ENCODE peak calls at places on chromosome 20, in six cellular contexts. C is Karpas-422, N is brain microvascular endothelial cell, F is adrenal gland, P is heart left ventricle, R is AG04450. K is an unnamed sample.

GRCh38 chr20:6081236-6081635 is 27.4 kb upstream of the LRRN4 start:
- DNase-seq in C (no peak), N (no peak), F (peak), P (no peak), R (no peak), K (peak)

GRCh38 chr20:31594558-31595379 is 10.3 kb upstream of the ID1 start:
- DNase-seq in C (no peak), N (no peak), F (no peak), P (peak), R (no peak), K (no peak)

GRCh38 chr20:53081916-53082863 is 110.0 kb downstream of the TSHZ2 start:
- DNase-seq in C (no peak), N (no peak), F (peak), P (no peak), R (no peak), K (no peak)

GRCh38 chr20:6579417-6579816 is 188.1 kb upstream of the BMP2 start:
- DNase-seq in C (no peak), N (no peak), F (no peak), P (no peak), R (no peak), K (no peak)

GRCh38 chr20:24736844-24737211 is 212.2 kb upstream of the CST7 start:
- DNase-seq in C (no peak), N (no peak), F (no peak), P (no peak), R (no peak), K (no peak)

GRCh38 chr20:33423141-33423834 is 20.3 kb downstream of the SNTA1 start:
- DNase-seq in C (no peak), N (peak), F (peak), P (peak), R (no peak), K (peak)

GRCh38 chr20:18031050-18031449 is 26.7 kb downstream of the OVOL2 start:
- DNase-seq in C (no peak), N (no peak), F (no peak), P (no peak), R (no peak), K (no peak)

GRCh38 chr20:32560989-32561830 is 23.9 kb downstream of the NOL4L start:
- DNase-seq in C (no peak), N (no peak), F (no peak), P (no peak), R (no peak), K (peak)

GRCh38 chr20:48841861-48842529 is 14.2 kb upstream of the PREX1 start:
- DNase-seq in C (no peak), N (peak), F (no peak), P (no peak), R (peak), K (peak)

GRCh38 chr20:8076505-8077498 is 55.3 kb upstream of the PLCB1 start:
- DNase-seq in C (no peak), N (no peak), F (no peak), P (no peak), R (no peak), K (peak)

GRCh38 chr20:24694157-24694726 is 224.8 kb downstream of the SYNDIG1 start:
- DNase-seq in C (no peak), N (no peak), F (no peak), P (no peak), R (no peak), K (no peak)

GRCh38 chr20:52937701-52938100 is 34.5 kb upstream of the TSHZ2 start:
- DNase-seq in C (no peak), N (no peak), F (no peak), P (no peak), R (no peak), K (no peak)

GRCh38 chr20:10671221-10671849 is 2.5 kb downstream of the JAG1 start:
- DNase-seq in C (peak), N (peak), F (peak), P (peak), R (peak), K (peak)

GRCh38 chr20:1509237-1509636 is 18.0 kb upstream of the SIRPB2 start:
- DNase-seq in C (peak), N (peak), F (no peak), P (no peak), R (no peak), K (peak)

GRCh38 chr20:37524221-37524700 is 3.2 kb downstream of the NNAT start:
- DNase-seq in C (no peak), N (no peak), F (peak), P (no peak), R (no peak), K (no peak)
- H3K4me3 ChIP-seq in C (no peak), N (no peak), F (no peak), P (no peak), R (no peak), K (no peak)

DNA sequence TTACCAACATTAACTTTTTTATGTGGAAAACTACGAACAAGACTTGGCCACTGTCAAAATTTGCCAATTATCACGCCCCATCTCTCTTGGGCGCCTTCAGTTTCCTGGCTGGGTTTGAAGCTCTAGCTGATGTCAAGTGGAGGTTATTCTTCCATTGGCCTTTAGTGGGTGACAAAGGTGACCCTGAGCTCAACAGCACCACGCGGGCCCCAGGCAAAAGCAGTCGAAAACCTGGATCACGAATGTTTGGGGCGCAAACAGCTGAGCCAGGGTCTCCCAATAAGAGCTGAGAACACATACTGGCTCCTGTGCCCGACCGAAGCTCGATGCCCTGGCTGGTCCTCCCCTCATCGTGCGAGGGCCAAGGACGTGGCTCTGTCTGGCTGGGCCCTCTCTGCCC is 26.8 kb downstream of the SLC17A9 start:
- DNase-seq in C (peak), N (no peak), F (no peak), P (no peak), R (no peak), K (no peak)
- H3K4me3 ChIP-seq in C (no peak), N (no peak), F (no peak), P (no peak), R (no peak), K (no peak)

GRCh38 chr20:63471719-63472158 is 716 bp downstream of the KCNQ2 start:
- DNase-seq in C (no peak), N (no peak), F (no peak), P (no peak), R (no peak), K (no peak)
- H3K4me3 ChIP-seq in C (no peak), N (no peak), F (no peak), P (peak), R (no peak), K (no peak)

GRCh38 chr20:3613821-3614440 is 49.3 kb downstream of the GFRA4 start:
- DNase-seq in C (no peak), N (peak), F (no peak), P (no peak), R (no peak), K (no peak)

GRCh38 chr20:3616250-3616649 is 46.9 kb downstream of the GFRA4 start:
- DNase-seq in C (no peak), N (no peak), F (no peak), P (no peak), R (peak), K (peak)

GRCh38 chr20:3614509-3614908 is 48.7 kb downstream of the GFRA4 start:
- DNase-seq in C (peak), N (no peak), F (no peak), P (no peak), R (no peak), K (no peak)

DNA sequence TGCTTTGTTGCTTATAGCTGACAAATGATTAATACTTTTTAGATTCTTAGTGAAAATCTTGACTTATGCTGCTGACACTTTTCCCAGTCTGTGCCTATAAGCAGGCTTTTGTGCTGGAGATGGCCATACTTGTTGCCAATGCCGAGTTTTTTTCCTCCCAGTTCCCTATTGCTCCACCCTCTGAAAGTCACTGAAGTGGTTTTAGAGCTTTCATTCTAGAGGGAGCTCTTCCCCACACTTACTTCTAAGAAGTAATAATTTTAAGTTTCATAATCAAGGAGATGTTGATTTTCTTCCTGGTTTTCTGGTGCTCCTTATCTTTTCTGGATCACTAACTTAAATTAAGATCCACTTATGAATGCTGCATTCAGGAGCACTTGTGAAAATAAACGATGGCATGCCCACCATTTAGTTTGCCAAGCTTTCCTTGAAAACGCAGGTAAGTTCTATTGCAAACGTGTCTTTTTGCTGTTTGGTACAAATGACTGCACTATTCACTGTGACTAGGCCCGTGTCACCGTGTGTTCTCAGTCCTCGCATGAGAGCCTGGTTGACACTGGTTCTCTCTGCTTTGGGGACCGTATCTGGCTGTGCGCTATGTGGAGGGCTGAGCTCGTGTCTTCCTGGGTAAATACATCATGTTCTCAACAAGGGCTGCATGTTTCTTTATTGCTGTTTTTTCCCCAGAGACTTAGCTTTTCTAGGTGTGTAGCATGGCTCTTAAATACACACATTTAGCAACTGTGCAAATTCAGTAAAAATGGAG is 50.2 kb downstream of the GFRA4 start:
- DNase-seq in C (no peak), N (no peak), F (no peak), P (no peak), R (no peak), K (peak)
- H3K4me3 ChIP-seq in C (no peak), N (no peak), F (no peak), P (no peak), R (no peak), K (no peak)

DNA sequence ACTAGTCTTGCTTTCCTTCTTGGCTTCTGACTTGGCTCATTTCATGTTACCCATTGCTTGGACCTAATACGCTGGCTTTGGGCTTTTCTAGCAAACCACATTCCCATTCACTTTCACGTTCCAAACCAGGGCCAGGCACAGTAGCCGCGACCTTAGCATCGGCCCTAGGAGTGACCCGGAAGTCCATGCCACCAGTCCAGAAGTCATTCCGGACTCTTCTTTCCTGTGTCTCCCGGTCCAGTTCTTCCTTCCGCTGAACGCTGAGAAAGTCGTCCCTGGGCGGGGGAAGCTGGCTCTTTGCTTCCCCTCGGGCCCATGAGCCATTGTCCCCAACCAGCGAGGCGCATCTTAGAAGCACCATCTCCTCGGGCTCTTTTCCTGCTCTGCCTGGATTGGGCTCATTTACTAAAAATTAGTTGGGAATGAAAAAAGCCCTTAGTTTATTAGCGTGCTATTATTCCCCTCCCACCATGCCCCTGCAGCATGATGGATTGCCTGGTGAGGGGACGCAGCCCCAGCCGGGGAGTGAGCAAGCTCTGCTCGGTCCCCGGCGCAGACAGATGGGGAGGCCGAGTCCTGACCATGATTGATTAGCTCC is 115.3 kb upstream of the TOP1 start:
- DNase-seq in C (no peak), N (no peak), F (no peak), P (no peak), R (no peak), K (no peak)
- H3K4me3 ChIP-seq in C (no peak), N (no peak), F (no peak), P (no peak), R (no peak), K (no peak)

DNA sequence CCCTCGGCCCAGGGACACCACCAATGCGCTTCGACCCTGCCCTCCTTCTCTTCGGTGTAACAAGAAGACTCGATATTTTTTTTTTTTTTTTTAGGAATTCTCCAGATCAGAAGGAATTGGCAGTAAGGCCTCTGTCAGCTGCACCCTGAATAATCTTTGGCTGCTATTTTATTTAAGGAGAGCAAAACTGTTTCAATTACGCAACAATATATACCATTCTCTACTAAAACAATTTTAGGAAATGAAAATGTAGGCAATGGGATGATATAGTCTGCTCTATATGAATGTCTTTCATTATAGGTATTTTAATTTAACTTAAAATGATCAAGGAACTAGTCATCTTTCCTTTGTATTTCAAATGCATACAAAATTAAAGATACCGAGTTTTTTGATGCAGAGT is 13.3 kb downstream of the ZCCHC3 start:
- DNase-seq in C (peak), N (no peak), F (no peak), P (no peak), R (no peak), K (no peak)
- H3K4me3 ChIP-seq in C (no peak), N (no peak), F (no peak), P (peak), R (no peak), K (no peak)